ENCODE peak calls at places on chromosome 18, in nine cellular contexts. V, J, Q, D, N, L, H, G and O are unnamed samples.

GRCh38 chr18:61362511-61362910 is 29.3 kb downstream of the CDH20 start:
- DNase-seq in V (no peak), J (no peak), Q (no peak), D (no peak), N (no peak), L (no peak), H (no peak), G (no peak), O (no peak)

GRCh38 chr18:5729983-5730699 is 165.2 kb downstream of the TMEM200C start:
- DNase-seq in V (no peak), J (no peak), Q (no peak), D (no peak), N (no peak), L (no peak), H (no peak), G (no peak), O (no peak)

GRCh38 chr18:23719634-23720201 is 30.5 kb downstream of the LAMA3 start:
- DNase-seq in V (no peak), J (no peak), Q (no peak), D (peak), N (peak), L (no peak), H (no peak), G (peak), O (no peak)

GRCh38 chr18:8990276-8991031 is 112.0 kb upstream of the NDUFV2 start:
- DNase-seq in V (no peak), J (no peak), Q (no peak), D (no peak), N (no peak), L (no peak), H (no peak), G (no peak), O (no peak)

GRCh38 chr18:3692113-3692621 is 242.2 kb downstream of the TGIF1 start:
- DNase-seq in V (no peak), J (no peak), Q (no peak), D (no peak), N (no peak), L (no peak), H (no peak), G (no peak), O (no peak)

GRCh38 chr18:12776821-12777471 is 74.1 kb downstream of the PSMG2 start:
- DNase-seq in V (no peak), J (no peak), Q (no peak), D (no peak), N (no peak), L (no peak), H (no peak), G (no peak), O (no peak)

GRCh38 chr18:55509631-55510372 is 78.2 kb downstream of the TCF4 start:
- DNase-seq in V (peak), J (no peak), Q (peak), D (no peak), N (no peak), L (no peak), H (no peak), G (no peak), O (no peak)

GRCh38 chr18:63592506-63592905 is 5.4 kb downstream of the SERPINB13 start:
- DNase-seq in V (no peak), J (no peak), Q (no peak), D (no peak), N (no peak), L (no peak), H (no peak), G (no peak), O (no peak)

GRCh38 chr18:12838178-12838634 is 45.8 kb downstream of the PTPN2 start:
- DNase-seq in V (no peak), J (no peak), Q (no peak), D (peak), N (no peak), L (no peak), H (no peak), G (no peak), O (peak)

GRCh38 chr18:23235860-23236259 is 100.6 kb downstream of the CABLES1 start:
- DNase-seq in V (no peak), J (no peak), Q (no peak), D (no peak), N (no peak), L (no peak), H (no peak), G (no peak), O (no peak)

GRCh38 chr18:24534271-24534670 is 73.8 kb downstream of the HRH4 start:
- DNase-seq in V (no peak), J (no peak), Q (no peak), D (no peak), N (no peak), L (no peak), H (no peak), G (no peak), O (no peak)

GRCh38 chr18:58615150-58616132 is 13.4 kb downstream of the ALPK2 start:
- DNase-seq in V (no peak), J (peak), Q (no peak), D (no peak), N (no peak), L (no peak), H (no peak), G (peak), O (peak)

GRCh38 chr18:50562686-50563085 is 2.8 kb downstream of the MAPK4 start:
- DNase-seq in V (no peak), J (no peak), Q (no peak), D (no peak), N (no peak), L (no peak), H (no peak), G (no peak), O (no peak)

GRCh38 chr18:29874519-29875098 is 1167.9 kb downstream of the DSC3 start:
- DNase-seq in V (no peak), J (no peak), Q (no peak), D (no peak), N (no peak), L (peak), H (no peak), G (no peak), O (no peak)

GRCh38 chr18:58788971-58789797 is 75.5 kb upstream of the ZNF532 start:
- DNase-seq in V (no peak), J (no peak), Q (no peak), D (peak), N (no peak), L (no peak), H (no peak), G (no peak), O (no peak)

GRCh38 chr18:9697121-9697520 is 11.0 kb upstream of the RAB31 start:
- DNase-seq in V (no peak), J (no peak), Q (no peak), D (no peak), N (no peak), L (no peak), H (no peak), G (no peak), O (no peak)

GRCh38 chr18:70627100-70627802 is 338.4 kb downstream of the SOCS6 start:
- DNase-seq in V (no peak), J (no peak), Q (no peak), D (no peak), N (no peak), L (no peak), H (no peak), G (no peak), O (no peak)

GRCh38 chr18:73784853-73785252 is 362.8 kb downstream of the FBXO15 start:
- DNase-seq in V (no peak), J (no peak), Q (no peak), D (no peak), N (no peak), L (no peak), H (no peak), G (no peak), O (no peak)

GRCh38 chr18:48129621-48130082 is 199.2 kb upstream of the SMAD2 start:
- DNase-seq in V (no peak), J (no peak), Q (no peak), D (peak), N (no peak), L (no peak), H (no peak), G (no peak), O (no peak)

GRCh38 chr18:49135871-49136270 is 185.1 kb upstream of the SMAD7 start:
- DNase-seq in V (no peak), J (no peak), Q (no peak), D (no peak), N (no peak), L (no peak), H (no peak), G (no peak), O (no peak)

GRCh38 chr18:43596106-43596712 is 318.9 kb upstream of the SYT4 start:
- DNase-seq in V (no peak), J (no peak), Q (no peak), D (no peak), N (no peak), L (no peak), H (no peak), G (no peak), O (no peak)

GRCh38 chr18:48191494-48191893 is 217.7 kb downstream of the ZBTB7C start:
- DNase-seq in V (no peak), J (no peak), Q (no peak), D (no peak), N (no peak), L (no peak), H (no peak), G (no peak), O (no peak)

GRCh38 chr18:59742325-59743111 is 45.3 kb upstream of the CCBE1 start:
- DNase-seq in V (no peak), J (no peak), Q (no peak), D (no peak), N (no peak), L (no peak), H (no peak), G (no peak), O (no peak)

GRCh38 chr18:4847066-4847465 is 350.0 kb downstream of the AKAIN1 start:
- DNase-seq in V (no peak), J (no peak), Q (no peak), D (no peak), N (no peak), L (no peak), H (no peak), G (no peak), O (no peak)

GRCh38 chr18:68494802-68495560 is 219.9 kb downstream of the TMX3 start:
- DNase-seq in V (no peak), J (no peak), Q (no peak), D (no peak), N (no peak), L (no peak), H (no peak), G (no peak), O (no peak)

GRCh38 chr18:59219672-59220163 is at the start of gene GRP:
- DNase-seq in V (no peak), J (no peak), Q (no peak), D (no peak), N (no peak), L (no peak), H (no peak), G (no peak), O (no peak)

GRCh38 chr18:31573047-31573446 is 18.6 kb upstream of the TTR start:
- DNase-seq in V (no peak), J (no peak), Q (no peak), D (no peak), N (no peak), L (no peak), H (no peak), G (no peak), O (no peak)

GRCh38 chr18:24138884-24139616 is at the start of gene CABYR:
- DNase-seq in V (peak), J (peak), Q (peak), D (peak), N (peak), L (peak), H (peak), G (peak), O (peak)

GRCh38 chr18:58105908-58106673 is 62.1 kb downstream of the NEDD4L start:
- DNase-seq in V (no peak), J (no peak), Q (no peak), D (no peak), N (no peak), L (no peak), H (no peak), G (no peak), O (no peak)

GRCh38 chr18:39802648-39803229 is 2152.3 kb upstream of the PIK3C3 start:
- DNase-seq in V (no peak), J (no peak), Q (no peak), D (no peak), N (no peak), L (no peak), H (no peak), G (no peak), O (no peak)

GRCh38 chr18:48621815-48622555 is 83.2 kb downstream of the CTIF start:
- DNase-seq in V (no peak), J (no peak), Q (no peak), D (no peak), N (no peak), L (no peak), H (no peak), G (no peak), O (no peak)

GRCh38 chr18:35174093-35174731 is 66.6 kb upstream of the ZNF397 start:
- DNase-seq in V (peak), J (no peak), Q (peak), D (no peak), N (no peak), L (no peak), H (no peak), G (no peak), O (no peak)

GRCh38 chr18:48227206-48227605 is 182.0 kb downstream of the ZBTB7C start:
- DNase-seq in V (no peak), J (peak), Q (no peak), D (no peak), N (no peak), L (no peak), H (no peak), G (peak), O (peak)

GRCh38 chr18:73835039-73835438 is 312.6 kb downstream of the FBXO15 start:
- DNase-seq in V (no peak), J (no peak), Q (no peak), D (no peak), N (no peak), L (no peak), H (no peak), G (no peak), O (no peak)

GRCh38 chr18:9851511-9851910 is 34.3 kb upstream of the TXNDC2 start:
- DNase-seq in V (no peak), J (no peak), Q (no peak), D (no peak), N (no peak), L (no peak), H (no peak), G (no peak), O (no peak)

GRCh38 chr18:67875936-67876335 is 359.4 kb upstream of the DSEL start:
- DNase-seq in V (no peak), J (no peak), Q (no peak), D (no peak), N (no peak), L (no peak), H (no peak), G (no peak), O (no peak)